ENCODE peak calls at places on chromosomes 5 and 9, in four cellular contexts. A is IMR-90, W is H9, R is H1. X is an unnamed sample.
A peak's percentile ranks its signal among the peaks of the same experiment; 100 is the strongest.

GRCh38 chr5:77292026-77292757 is 81.7 kb downstream of the PDE8B start:
- DNase-seq in A (peak; percentile 68), W (no peak), R (no peak), X (no peak)

GRCh38 chr5:137022043-137022442 is 477.1 kb downstream of the SPOCK1 start:
- DNase-seq in A (no peak), W (no peak), R (no peak), X (no peak)

GRCh38 chr5:174431504-174431903 is 292.9 kb upstream of the MSX2 start:
- DNase-seq in A (no peak), W (no peak), R (no peak), X (peak; percentile 65)

GRCh38 chr5:149526855-149527590 is 24.2 kb downstream of the CSNK1A1 start:
- DNase-seq in A (no peak), W (no peak), R (no peak), X (no peak)

GRCh38 chr9:121350993-121351561 is 19.0 kb downstream of the STOM start:
- DNase-seq in A (peak; percentile 92), W (no peak), R (no peak), X (no peak)

GRCh38 chr5:151036556-151036955 is 16.2 kb downstream of the GPX3 start:
- DNase-seq in A (no peak), W (no peak), R (no peak), X (peak; percentile 31)

GRCh38 chr5:170306381-170306790 is 8.8 kb upstream of the LCP2 start:
- DNase-seq in A (peak; percentile 0), W (no peak), R (no peak), X (no peak)

GRCh38 chr9:87827341-87827740 is 55.3 kb upstream of the SPATA31E1 start:
- DNase-seq in A (no peak), W (no peak), R (no peak), X (no peak)

GRCh38 chr9:13532407-13532806 is 252.9 kb upstream of the MPDZ start:
- DNase-seq in A (no peak), W (no peak), R (no peak), X (no peak)

GRCh38 chr5:109876941-109877669 is 187.4 kb downstream of the MAN2A1 start:
- DNase-seq in A (peak; percentile 61), W (no peak), R (no peak), X (peak; percentile 21)

GRCh38 chr5:135557034-135557838 is 21.5 kb upstream of the NEUROG1 start:
- DNase-seq in A (no peak), W (no peak), R (no peak), X (no peak)
- H4K5ac ChIP-seq in A (no peak overlapping the region), W (no peak overlapping the region), R (no peak overlapping the region), X (no peak overlapping the region)

GRCh38 chr9:133884907-133885744 is 107.0 kb downstream of the VAV2 start:
- DNase-seq in A (no peak), W (no peak), R (no peak), X (no peak)

GRCh38 chr9:133880851-133881634 is 111.1 kb downstream of the VAV2 start:
- DNase-seq in A (peak; percentile 29), W (no peak), R (no peak), X (peak; percentile 74)

GRCh38 chr9:133881671-133882381 is 110.3 kb downstream of the VAV2 start:
- DNase-seq in A (no peak), W (no peak), R (no peak), X (no peak)

GRCh38 chr9:133882849-133883248 is 109.3 kb downstream of the VAV2 start:
- DNase-seq in A (no peak), W (no peak), R (no peak), X (no peak)

GRCh38 chr9:133883356-133883755 is 108.8 kb downstream of the VAV2 start:
- DNase-seq in A (no peak), W (no peak), R (no peak), X (no peak)
- H3K79me1 ChIP-seq in A (peaks cover 35% of the 10 kb centered on the region), W (no peaks in the 10 kb centered on the region), R (peaks cover 13% of the 10 kb centered on the region), X (peaks cover 16% of the 10 kb centered on the region)

DNA sequence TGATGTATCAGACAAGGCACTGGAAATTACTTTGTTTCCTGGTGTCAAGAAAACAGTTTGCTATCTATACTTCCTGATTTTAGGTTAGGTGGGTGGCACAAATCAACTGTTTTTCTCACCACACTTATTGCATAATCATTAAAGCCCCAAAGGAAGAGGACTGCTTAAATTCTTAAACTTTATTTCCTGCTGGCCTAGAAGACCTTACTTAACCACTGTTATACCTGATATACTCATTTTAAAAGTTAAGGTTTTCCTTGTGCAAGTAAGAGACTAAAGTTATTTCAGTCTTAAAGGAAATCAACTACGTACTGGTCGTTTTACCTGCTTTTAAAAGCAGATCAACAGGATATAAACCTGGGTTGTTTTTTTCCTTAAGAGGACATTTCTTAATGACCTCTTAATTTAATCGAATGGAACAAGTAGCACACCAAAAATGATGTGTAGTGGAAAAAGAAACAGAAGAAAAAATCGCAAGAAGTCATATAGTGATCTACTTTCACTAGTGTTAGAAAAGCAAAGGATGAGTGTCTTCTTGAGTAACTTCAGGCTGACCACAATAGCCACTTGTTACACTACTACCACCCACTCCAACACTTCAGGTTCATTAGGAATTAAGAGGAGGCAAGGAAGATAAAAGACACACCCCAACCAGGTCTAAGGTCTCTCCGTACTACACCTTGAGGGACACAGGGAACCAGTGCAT is 971 bp downstream of the CLINT1 start:
- DNase-seq in A (peak; percentile 21), W (no peak), R (no peak), X (no peak)
- H3K4ac ChIP-seq in A (peak overlapping the region; percentile 97), W (no peak overlapping the region), R (no peak overlapping the region), X (no peak overlapping the region)

GRCh38 chr9:401223-401622 is 186.6 kb downstream of the DOCK8 start:
- DNase-seq in A (no peak), W (no peak), R (no peak), X (peak; percentile 31)
- H4K5ac ChIP-seq in A (no peak overlapping the region), W (no peak overlapping the region), R (no peak overlapping the region), X (no peak overlapping the region)

DNA sequence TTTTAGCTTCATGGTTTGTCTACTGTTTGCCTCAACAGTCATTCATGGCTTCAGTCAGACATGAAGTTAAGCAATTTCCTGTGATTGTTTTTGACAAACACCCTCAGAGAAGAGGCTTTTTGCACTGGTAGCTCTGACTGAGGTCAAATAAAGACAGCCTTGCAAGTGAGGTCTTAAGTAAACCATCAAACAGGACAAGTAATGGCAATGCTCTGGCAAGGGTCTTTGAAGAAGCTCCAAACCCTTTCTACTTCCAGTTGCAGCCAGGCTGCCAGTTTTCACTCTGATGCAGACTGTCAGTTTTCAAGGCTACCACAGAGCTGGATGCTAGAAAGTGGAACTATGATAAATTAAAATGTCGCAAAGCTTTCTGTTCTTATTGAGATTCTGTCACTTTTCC is 421.5 kb upstream of the PTGER4 start:
- DNase-seq in A (no peak), W (no peak), R (no peak), X (peak; percentile 8)
- H3K79me1 ChIP-seq in A (no peaks in the 10 kb centered on the region), W (no peaks in the 10 kb centered on the region), R (no peaks in the 10 kb centered on the region), X (no peaks in the 10 kb centered on the region)

GRCh38 chr9:130989391-130989790 is 19.6 kb upstream of the LAMC3 start:
- DNase-seq in A (no peak), W (no peak), R (no peak), X (no peak)
- H3K4ac ChIP-seq in A (no peak overlapping the region), W (no peak overlapping the region), R (no peak overlapping the region), X (no peak overlapping the region)

GRCh38 chr5:14054111-14054854 is 88.9 kb upstream of the TRIO start:
- DNase-seq in A (peak; percentile 89), W (no peak), R (no peak), X (no peak)

GRCh38 chr5:14050821-14051220 is 92.3 kb upstream of the TRIO start:
- DNase-seq in A (peak; percentile 65), W (no peak), R (no peak), X (no peak)

DNA sequence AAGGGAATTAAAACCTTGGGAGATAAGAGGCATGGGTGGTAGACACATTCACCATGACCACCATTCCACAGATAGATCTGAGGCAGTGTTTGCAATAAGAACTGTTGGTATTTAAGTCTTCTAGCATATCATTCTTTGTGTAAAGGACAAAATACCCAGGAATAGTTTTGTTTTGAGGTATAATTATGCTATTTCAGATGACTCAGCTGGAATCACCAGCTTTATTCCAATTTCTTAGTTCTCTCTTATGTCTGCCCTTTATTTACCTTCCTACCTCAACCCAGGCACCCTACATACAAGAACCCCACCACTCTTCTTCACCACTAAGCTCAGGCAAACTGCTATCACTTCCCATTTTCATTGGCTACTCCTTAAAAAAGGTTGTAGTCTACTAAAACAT is 94.7 kb upstream of the TRIO start:
- DNase-seq in A (peak; percentile 28), W (no peak), R (no peak), X (no peak)
- H4K5ac ChIP-seq in A (peak overlapping the region; percentile 83), W (no peak overlapping the region), R (no peak overlapping the region), X (no peak overlapping the region)